ENCODE peak calls at places on chromosomes 11 and 22, in nine cellular contexts. X, J, A, H, U, O, D, C and W are unnamed samples.

GRCh38 chr11:96090711-96091110 is 166.8 kb upstream of the MTMR2 start:
- DNase-seq in X (no peak), J (peak; percentile 88), A (peak; percentile 91), H (no peak), U (no peak), O (no peak), D (no peak), C (no peak), W (no peak)

GRCh38 chr11:95715777-95716241 is 73.8 kb downstream of the FAM76B start:
- DNase-seq in X (peak; percentile 85), J (peak; percentile 63), A (no peak), H (peak; percentile 89), U (no peak), O (no peak), D (no peak), C (no peak), W (no peak)

GRCh38 chr22:47154621-47155081 is 392.2 kb downstream of the TBC1D22A start:
- DNase-seq in X (no peak), J (peak; percentile 73), A (peak; percentile 44), H (no peak), U (peak; percentile 31), O (no peak), D (no peak), C (peak; percentile 90), W (no peak)

GRCh38 chr11:123006860-123007542 is 25.4 kb upstream of the BSX start:
- DNase-seq in X (no peak), J (no peak), A (no peak), H (no peak), U (no peak), O (no peak), D (no peak), C (no peak), W (no peak)

GRCh38 chr11:76330651-76331050 is 50.3 kb downstream of the THAP12 start:
- DNase-seq in X (no peak), J (no peak), A (no peak), H (no peak), U (no peak), O (no peak), D (no peak), C (no peak), W (no peak)

GRCh38 chr11:33044281-33044680 is 4.9 kb downstream of the TCP11L1 start:
- DNase-seq in X (no peak), J (no peak), A (no peak), H (no peak), U (no peak), O (no peak), D (no peak), C (no peak), W (no peak)

GRCh38 chr22:29117799-29118477 is 45.1 kb downstream of the KREMEN1 start:
- DNase-seq in X (no peak), J (peak; percentile 69), A (no peak), H (no peak), U (no peak), O (no peak), D (no peak), C (no peak), W (no peak)

GRCh38 chr11:104254347-104254746 is 90.4 kb upstream of the PDGFD start:
- DNase-seq in X (peak; percentile 32), J (no peak), A (peak; percentile 2), H (no peak), U (no peak), O (no peak), D (peak; percentile 13), C (no peak), W (no peak)

GRCh38 chr11:61746654-61747388 is 5.6 kb upstream of the MYRF start:
- DNase-seq in X (no peak), J (no peak), A (no peak), H (no peak), U (no peak), O (no peak), D (no peak), C (no peak), W (no peak)

GRCh38 chr11:120137611-120138521 is at the start of gene TRIM29:
- DNase-seq in X (no peak), J (no peak), A (no peak), H (no peak), U (no peak), O (peak; percentile 20), D (no peak), C (peak; percentile 26), W (no peak)

GRCh38 chr11:73344191-73344607 is 32.0 kb upstream of the RELT start:
- DNase-seq in X (no peak), J (no peak), A (no peak), H (no peak), U (no peak), O (no peak), D (no peak), C (no peak), W (no peak)

GRCh38 chr22:19713650-19714319 is 518 bp upstream of the SEPTIN5 start:
- DNase-seq in X (no peak), J (no peak), A (no peak), H (no peak), U (no peak), O (no peak), D (no peak), C (peak; percentile 64), W (no peak)

GRCh38 chr11:125621995-125622394 is 3.0 kb upstream of the CHEK1 start:
- DNase-seq in X (no peak), J (peak; percentile 33), A (peak; percentile 62), H (no peak), U (no peak), O (no peak), D (no peak), C (no peak), W (no peak)

GRCh38 chr11:2995893-2996554 is 3.9 kb upstream of the NAP1L4 start:
- DNase-seq in X (no peak), J (no peak), A (no peak), H (no peak), U (no peak), O (peak; percentile 14), D (no peak), C (peak; percentile 21), W (no peak)

GRCh38 chr22:47782461-47783075 is 1020.1 kb downstream of the TBC1D22A start:
- DNase-seq in X (no peak), J (no peak), A (no peak), H (no peak), U (no peak), O (no peak), D (no peak), C (no peak), W (no peak)

GRCh38 chr11:68037481-68038225 is 1.2 kb upstream of the TCIRG1 start:
- DNase-seq in X (no peak), J (no peak), A (no peak), H (no peak), U (no peak), O (no peak), D (no peak), C (no peak), W (no peak)

GRCh38 chr22:23305321-23305910 is 125.1 kb downstream of the BCR start:
- DNase-seq in X (no peak), J (peak; percentile 28), A (peak; percentile 36), H (no peak), U (no peak), O (no peak), D (no peak), C (no peak), W (no peak)

GRCh38 chr11:70538641-70539359 is 140.5 kb downstream of the CTTN start:
- DNase-seq in X (no peak), J (no peak), A (no peak), H (no peak), U (no peak), O (no peak), D (no peak), C (peak; percentile 8), W (no peak)

GRCh38 chr11:117239295-117239694 is 6.8 kb downstream of the RNF214 start:
- DNase-seq in X (no peak), J (peak; percentile 93), A (peak; percentile 92), H (no peak), U (peak; percentile 63), O (no peak), D (no peak), C (no peak), W (no peak)
- TF ChIP-seq CTCF in X (peak; percentile 33), J (peak; percentile 79), A (peak; percentile 58), H (no peak), U (peak; percentile 67), O (no peak), D (no peak), C (no peak), W (peak; percentile 7)

GRCh38 chr11:64225608-64226506 is at the start of the genes NUDT22 and TRPT1:
- DNase-seq in X (peak; percentile 95), J (peak; percentile 65), A (peak; percentile 80), H (no peak), U (no peak), O (peak; percentile 96), D (peak; percentile 87), C (peak; percentile 95), W (peak; percentile 92)
- TF ChIP-seq CTCF in X (peak; percentile 66), J (peak; percentile 28), A (peak; percentile 9), H (peak; percentile 25), U (peak; percentile 32), O (no peak), D (peak; percentile 39), C (peak; percentile 10), W (peak; percentile 12)

DNA sequence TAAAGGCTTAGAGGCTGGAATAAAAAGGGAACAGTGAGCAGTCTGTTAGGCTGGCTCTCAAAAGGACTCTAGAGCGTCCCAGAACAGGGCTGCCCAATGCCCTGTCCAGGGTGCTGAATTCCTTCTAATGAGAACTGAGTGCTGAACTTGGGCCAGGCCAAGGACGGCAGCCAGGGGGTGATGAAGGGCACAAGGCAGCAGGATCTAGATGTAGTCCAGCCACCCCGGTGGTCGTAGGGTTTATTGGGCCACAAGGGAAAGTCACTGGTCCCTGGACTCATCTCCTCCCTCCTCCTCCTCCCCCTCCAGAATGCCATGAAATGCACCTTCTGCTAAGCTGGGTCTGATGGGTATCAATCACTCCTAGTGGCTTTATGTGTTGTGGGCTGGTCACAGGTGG is 19.2 kb downstream of the NPTXR start:
- DNase-seq in X (peak; percentile 61), J (peak; percentile 62), A (peak; percentile 78), H (no peak), U (peak; percentile 28), O (peak; percentile 78), D (peak; percentile 77), C (peak; percentile 74), W (no peak)
- TF ChIP-seq CTCF in X (peak; percentile 29), J (peak; percentile 51), A (peak; percentile 67), H (peak; percentile 23), U (peak; percentile 46), O (no peak), D (peak; percentile 62), C (no peak), W (no peak)

GRCh38 chr22:35549338-35549737 is 8.7 kb downstream of the RASD2 start:
- DNase-seq in X (no peak), J (no peak), A (no peak), H (no peak), U (no peak), O (no peak), D (no peak), C (peak; percentile 85), W (no peak)

GRCh38 chr22:35546886-35547285 is 6.3 kb downstream of the RASD2 start:
- DNase-seq in X (no peak), J (no peak), A (no peak), H (no peak), U (no peak), O (no peak), D (no peak), C (no peak), W (no peak)

GRCh38 chr22:35544810-35545209 is 4.2 kb downstream of the RASD2 start:
- DNase-seq in X (no peak), J (no peak), A (no peak), H (no peak), U (no peak), O (no peak), D (no peak), C (no peak), W (no peak)

GRCh38 chr22:35548762-35549106 is 8.1 kb downstream of the RASD2 start:
- DNase-seq in X (no peak), J (no peak), A (no peak), H (no peak), U (no peak), O (no peak), D (no peak), C (no peak), W (no peak)

GRCh38 chr22:35547993-35548761 is 7.5 kb downstream of the RASD2 start:
- DNase-seq in X (peak; percentile 32), J (no peak), A (no peak), H (no peak), U (no peak), O (no peak), D (no peak), C (no peak), W (no peak)
- TF ChIP-seq CTCF in X (peak; percentile 55), J (peak; percentile 28), A (peak; percentile 42), H (no peak), U (no peak), O (no peak), D (peak; percentile 27), C (no peak), W (no peak)